ENCODE peak calls at places on chromosomes 4 and X, in six cellular contexts. J, H, Z, W, S and K are unnamed samples.

GRCh38 chr4:155809835-155810234 is 51.0 kb downstream of the GUCY1B1 start:
- DNase-seq in J (peak; percentile 17), H (peak; percentile 41), Z (no peak), W (no peak), S (peak; percentile 88), K (no peak)

GRCh38 chr4:60790608-60791007 is 409.5 kb upstream of the ADGRL3 start:
- DNase-seq in J (no peak), H (no peak), Z (no peak), W (no peak), S (no peak), K (no peak)

GRCh38 chr4:112150920-112151319 is 5.7 kb downstream of the FAM241A start:
- DNase-seq in J (no peak), H (no peak), Z (no peak), W (no peak), S (no peak), K (no peak)

GRCh38 chr4:137934046-137934445 is 308.1 kb downstream of the SLC7A11 start:
- DNase-seq in J (no peak), H (no peak), Z (no peak), W (no peak), S (no peak), K (no peak)

GRCh38 chrX:11371106-11371505 is 77.9 kb downstream of the AMELX start:
- DNase-seq in J (no peak), H (no peak), Z (no peak), W (no peak), S (no peak), K (no peak)

GRCh38 chr4:2261110-2261852 is 628 bp downstream of the MXD4 start:
- DNase-seq in J (no peak), H (peak; percentile 88), Z (peak; percentile 79), W (peak; percentile 64), S (peak; percentile 24), K (peak; percentile 34)

GRCh38 chr4:159018062-159018629 is 84.7 kb upstream of the RAPGEF2 start:
- DNase-seq in J (no peak), H (no peak), Z (no peak), W (no peak), S (no peak), K (no peak)

GRCh38 chrX:27893211-27893610 is 85.4 kb downstream of the MAGEB10 start:
- DNase-seq in J (no peak), H (no peak), Z (no peak), W (no peak), S (no peak), K (no peak)

GRCh38 chr4:4889781-4890180 is 30.3 kb downstream of the MSX1 start:
- DNase-seq in J (no peak), H (no peak), Z (peak; percentile 58), W (no peak), S (no peak), K (no peak)

GRCh38 chr4:87009095-87009648 is 74.4 kb downstream of the AFF1 start:
- DNase-seq in J (no peak), H (no peak), Z (no peak), W (no peak), S (no peak), K (no peak)

GRCh38 chrX:38206036-38206435 is 14.6 kb downstream of the SRPX start:
- DNase-seq in J (no peak), H (no peak), Z (no peak), W (no peak), S (no peak), K (no peak)

GRCh38 chrX:18875256-18875878 is 108.5 kb downstream of the PHKA2 start:
- DNase-seq in J (no peak), H (peak; percentile 49), Z (no peak), W (no peak), S (no peak), K (no peak)

GRCh38 chr4:1296324-1297022 is 6.8 kb downstream of the MAEA start:
- DNase-seq in J (no peak), H (no peak), Z (peak; percentile 67), W (no peak), S (no peak), K (no peak)

GRCh38 chr4:102247041-102247440 is 98.2 kb downstream of the SLC39A8 start:
- DNase-seq in J (no peak), H (no peak), Z (no peak), W (no peak), S (no peak), K (no peak)

GRCh38 chr4:184287697-184288255 is 70.1 kb upstream of the ENPP6 start:
- DNase-seq in J (peak; percentile 25), H (no peak), Z (no peak), W (peak; percentile 74), S (no peak), K (no peak)

GRCh38 chrX:94058728-94059382 is 384.8 kb downstream of the FAM133A start:
- DNase-seq in J (no peak), H (peak; percentile 26), Z (no peak), W (no peak), S (peak; percentile 5), K (no peak)

GRCh38 chrX:152917969-152918579 is 20.2 kb downstream of the ZNF185 start:
- DNase-seq in J (no peak), H (no peak), Z (no peak), W (no peak), S (no peak), K (no peak)

GRCh38 chrX:14010566-14010965 is 19.1 kb downstream of the GEMIN8 start:
- DNase-seq in J (no peak), H (no peak), Z (no peak), W (no peak), S (no peak), K (no peak)

GRCh38 chrX:29746326-29746725 is 469.0 kb upstream of the MAGEB2 start:
- DNase-seq in J (no peak), H (no peak), Z (no peak), W (no peak), S (no peak), K (no peak)

GRCh38 chr4:172842759-172843158 is 325.9 kb upstream of the GALNT7 start:
- DNase-seq in J (no peak), H (no peak), Z (no peak), W (no peak), S (no peak), K (no peak)

GRCh38 chrX:2272337-2272736 is 228.4 kb downstream of the DHRSX start:
- DNase-seq in J (no peak), H (no peak), Z (peak; percentile 44), W (no peak), S (no peak), K (no peak)

GRCh38 chr4:70722199-70722791 is 531 bp downstream of the RUFY3 start:
- DNase-seq in J (no peak), H (peak; percentile 57), Z (no peak), W (no peak), S (no peak), K (peak; percentile 46)

GRCh38 chr4:82745173-82745842 is 53.3 kb downstream of the SCD5 start:
- DNase-seq in J (no peak), H (no peak), Z (no peak), W (no peak), S (no peak), K (no peak)

DNA sequence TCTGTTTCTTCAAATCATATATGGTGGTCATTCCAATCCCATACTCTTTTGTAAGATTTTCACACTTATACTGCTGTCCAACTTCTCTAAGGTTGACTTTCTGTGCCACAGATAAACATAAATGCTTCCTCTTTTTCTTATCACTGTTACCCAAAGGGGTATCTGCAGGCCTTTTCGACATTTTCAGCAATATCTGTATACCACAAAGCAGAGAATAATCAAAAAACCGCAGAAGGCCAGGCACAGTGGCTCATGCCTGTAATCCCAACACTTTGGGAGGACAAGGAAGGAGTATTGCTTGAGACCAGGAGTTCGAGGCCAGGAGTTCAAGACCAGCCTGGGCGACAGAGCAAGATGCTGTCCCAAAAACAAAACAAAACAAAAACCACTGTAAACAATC is 3.1 kb upstream of the RFC1 start:
- DNase-seq in J (no peak), H (no peak), Z (no peak), W (no peak), S (no peak), K (no peak)
- TF ChIP-seq EP300 in J (no peak), H (no peak), Z (no peak), W (no peak), S (no peak), K (no peak)

DNA sequence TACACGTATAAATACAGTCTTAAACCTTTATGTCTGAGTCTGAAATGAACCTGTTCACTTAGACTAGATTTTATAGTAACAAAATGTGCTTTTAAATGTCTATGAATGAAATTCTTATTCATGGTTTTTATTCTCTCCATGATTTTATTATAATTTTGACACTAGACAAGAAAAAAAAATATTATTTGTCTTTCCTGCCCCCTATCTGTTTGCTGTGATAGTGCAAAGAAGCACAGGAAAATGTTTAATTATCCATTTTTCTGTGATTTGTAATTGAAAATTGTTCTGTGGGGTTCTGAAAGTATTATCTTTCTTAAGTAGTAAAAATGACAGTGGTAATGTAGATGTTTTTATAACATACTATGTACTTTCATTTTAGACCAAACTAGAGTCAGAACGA is 52.0 kb downstream of the INTS6L start:
- DNase-seq in J (no peak), H (peak; percentile 3), Z (no peak), W (no peak), S (no peak), K (no peak)
- H3K9me3 ChIP-seq in J (no peaks in the 10 kb centered on the region), H (no peaks in the 10 kb centered on the region), Z (no peaks in the 10 kb centered on the region), W (no peaks in the 10 kb centered on the region), S (no peaks in the 10 kb centered on the region), K (no peaks in the 10 kb centered on the region)

DNA sequence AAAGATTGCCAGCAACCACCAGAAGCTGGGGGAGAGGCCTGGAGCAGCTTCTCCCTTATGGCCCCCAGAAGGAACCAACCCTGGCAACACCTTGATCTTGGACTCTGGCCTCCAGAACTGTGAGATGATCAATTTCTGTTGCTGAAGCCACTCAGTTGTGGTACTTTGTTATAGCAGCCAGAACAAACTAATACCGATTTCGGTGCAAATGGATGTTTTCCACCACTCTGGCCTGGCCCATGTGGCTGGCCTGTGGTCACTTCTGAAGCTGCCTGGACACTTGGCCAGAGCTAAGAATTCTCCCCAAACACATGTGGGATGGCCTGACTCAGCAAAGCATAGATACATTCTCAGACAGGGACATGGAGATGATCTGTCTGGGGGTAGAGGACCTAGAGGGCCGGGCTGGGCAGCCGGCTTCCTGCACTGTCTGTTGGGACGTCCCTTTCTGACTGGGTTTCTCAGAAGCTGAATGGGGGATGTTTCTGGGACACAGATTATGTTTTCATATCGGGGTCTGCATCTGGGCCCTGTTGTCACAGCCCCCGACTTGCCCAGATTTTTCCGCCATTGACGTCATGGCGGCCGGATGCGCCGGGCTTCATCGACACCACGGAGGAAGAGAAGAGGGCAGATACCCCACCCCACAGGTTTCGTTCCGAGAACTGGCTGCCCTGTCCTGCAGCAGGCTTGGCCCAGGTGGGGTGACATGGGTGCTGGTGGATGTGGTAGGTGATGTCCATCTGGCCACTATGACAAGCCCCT is 4.1 kb downstream of the FOXP3 start:
- DNase-seq in J (no peak), H (no peak), Z (no peak), W (no peak), S (no peak), K (no peak)
- H3K4me1 ChIP-seq in J (no peaks in the 10 kb centered on the region), H (no peaks in the 10 kb centered on the region), Z (no peaks in the 10 kb centered on the region), W (no peaks in the 10 kb centered on the region), S (no peaks in the 10 kb centered on the region), K (no peaks in the 10 kb centered on the region)

GRCh38 chr4:143186202-143186601 is 1.5 kb downstream of the USP38 start:
- DNase-seq in J (no peak), H (no peak), Z (no peak), W (no peak), S (no peak), K (no peak)

GRCh38 chr4:143184217-143184502 is 557 bp upstream of the USP38 start:
- DNase-seq in J (no peak), H (no peak), Z (no peak), W (no peak), S (no peak), K (no peak)

GRCh38 chr4:143183513-143184216 is 1.1 kb upstream of the USP38 start:
- DNase-seq in J (no peak), H (no peak), Z (no peak), W (no peak), S (no peak), K (no peak)

GRCh38 chr4:143185253-143186107 is 763 bp downstream of the USP38 start:
- DNase-seq in J (no peak), H (peak; percentile 6), Z (peak; percentile 79), W (no peak), S (peak; percentile 23), K (no peak)

GRCh38 chr4:143184503-143185252 is at the start of gene USP38:
- DNase-seq in J (peak; percentile 85), H (peak; percentile 93), Z (peak; percentile 93), W (peak; percentile 91), S (peak; percentile 93), K (peak; percentile 87)
- TF ChIP-seq EP300 in J (no peak), H (peak; percentile 7), Z (no peak), W (no peak), S (no peak), K (no peak)